ENCODE peak calls at places on chromosomes 13 and 19, in seven cellular contexts. C is NCI-H526 treated with DMSO at 0.1 percent for 48 hours, Q is Daoy, S is GM13976, O is IMR-90, V is NCI-H1105, X is uterus. A is an unnamed sample.

GRCh38 chr13:94352057-94352456 is 127.4 kb downstream of the DCT start:
- DNase-seq in C (no peak), Q (peak), S (no peak), O (peak), V (no peak), X (no peak), A (no peak)

GRCh38 chr13:70668293-70668692 is 560.0 kb upstream of the KLHL1 start:
- DNase-seq in C (no peak), Q (no peak), S (no peak), O (no peak), V (no peak), X (no peak), A (no peak)

GRCh38 chr19:13150919-13151604 is 851 bp downstream of the IER2 start:
- DNase-seq in C (no peak), Q (no peak), S (no peak), O (no peak), V (no peak), X (peak), A (peak)

GRCh38 chr19:31980851-31981250 is 364.6 kb upstream of the ZNF507 start:
- DNase-seq in C (no peak), Q (no peak), S (no peak), O (no peak), V (no peak), X (no peak), A (no peak)

GRCh38 chr19:10402441-10403038 is 802 bp downstream of the CDC37 start:
- DNase-seq in C (no peak), Q (peak), S (no peak), O (no peak), V (no peak), X (no peak), A (peak)

GRCh38 chr19:15404780-15405211 is 14.0 kb downstream of the AKAP8L start:
- DNase-seq in C (no peak), Q (no peak), S (no peak), O (no peak), V (no peak), X (no peak), A (no peak)

GRCh38 chr13:106105153-106105552 is 430.3 kb downstream of the EFNB2 start:
- DNase-seq in C (no peak), Q (peak), S (no peak), O (peak), V (no peak), X (no peak), A (no peak)

GRCh38 chr19:46992699-46993535 is 26.7 kb upstream of the NPAS1 start:
- DNase-seq in C (no peak), Q (no peak), S (no peak), O (no peak), V (no peak), X (no peak), A (no peak)

GRCh38 chr19:18126097-18126496 is 26.9 kb upstream of the PIK3R2 start:
- DNase-seq in C (no peak), Q (no peak), S (no peak), O (no peak), V (no peak), X (no peak), A (no peak)

GRCh38 chr13:104592127-104592526 is 1525.9 kb upstream of the SLC10A2 start:
- DNase-seq in C (no peak), Q (peak), S (no peak), O (peak), V (no peak), X (no peak), A (no peak)